ENCODE peak calls at places on chromosome 9, in seven cellular contexts. Y is stimulated activated CD8-positive, alpha-beta memory T cell treated with anti-CD3 and anti-CD28 coated beads, Interleukin-12 subunit alpha, Interleukin-12 subunit beta, amount 100 ng/mL, for 1 hour; A is midbrain; H is M059J; W is T-helper 2 cell; C is CD8-positive, alpha-beta T cell; N is CD8-positive, alpha-beta memory T cell. I is an unnamed sample.

GRCh38 chr9:133536080-133536479 is 1.6 kb downstream of the ADAMTSL2 start:
- DNase-seq in Y (no peak), A (no peak), H (no peak), W (no peak), C (no peak), N (no peak), I (no peak)

GRCh38 chr9:95434116-95435073 is 82.4 kb downstream of the PTCH1 start:
- DNase-seq in Y (no peak), A (no peak), H (no peak), W (no peak), C (no peak), N (no peak), I (peak)

GRCh38 chr9:5630038-5630507 is 1.2 kb downstream of the RIC1 start:
- DNase-seq in Y (no peak), A (no peak), H (peak), W (no peak), C (no peak), N (no peak), I (peak)

GRCh38 chr9:10436771-10437170 is 176.0 kb downstream of the PTPRD start:
- DNase-seq in Y (no peak), A (no peak), H (no peak), W (no peak), C (no peak), N (no peak), I (no peak)

GRCh38 chr9:99357575-99357974 is 135.5 kb downstream of the SEC61B start:
- DNase-seq in Y (no peak), A (no peak), H (peak), W (no peak), C (no peak), N (no peak), I (no peak)

GRCh38 chr9:135255843-135256567 is 168.5 kb downstream of the OLFM1 start:
- DNase-seq in Y (no peak), A (no peak), H (no peak), W (no peak), C (no peak), N (no peak), I (no peak)

GRCh38 chr9:85872444-85872843 is 68.5 kb upstream of the NAA35 start:
- DNase-seq in Y (no peak), A (no peak), H (no peak), W (no peak), C (no peak), N (no peak), I (no peak)

GRCh38 chr9:112520646-112521045 is 34.0 kb downstream of the KIAA1958 start:
- DNase-seq in Y (no peak), A (no peak), H (no peak), W (no peak), C (no peak), N (no peak), I (no peak)

GRCh38 chr9:100111235-100111634 is 12.2 kb downstream of the INVS start:
- DNase-seq in Y (no peak), A (peak), H (peak), W (no peak), C (no peak), N (no peak), I (no peak)

GRCh38 chr9:116653580-116654355 is 33.3 kb upstream of the TRIM32 start:
- DNase-seq in Y (no peak), A (peak), H (peak), W (no peak), C (no peak), N (no peak), I (no peak)

GRCh38 chr9:70006299-70006698 is 37.3 kb upstream of the MAMDC2 start:
- DNase-seq in Y (no peak), A (no peak), H (peak), W (no peak), C (no peak), N (no peak), I (no peak)

GRCh38 chr9:133113163-133113927 is 7.7 kb downstream of the RALGDS start:
- DNase-seq in Y (no peak), A (no peak), H (peak), W (no peak), C (peak), N (no peak), I (no peak)

GRCh38 chr9:126791406-126792230 is 13.2 kb upstream of the ZBTB43 start:
- DNase-seq in Y (no peak), A (no peak), H (peak), W (no peak), C (no peak), N (no peak), I (peak)

GRCh38 chr9:113516840-113517577 is 53.5 kb downstream of the RGS3 start:
- DNase-seq in Y (peak), A (no peak), H (peak), W (peak), C (peak), N (peak), I (no peak)

GRCh38 chr9:31124389-31124788 is 1260.1 kb upstream of the ACO1 start:
- DNase-seq in Y (no peak), A (no peak), H (no peak), W (no peak), C (no peak), N (no peak), I (no peak)

GRCh38 chr9:87656485-87656884 is 69.4 kb upstream of the CTSL start:
- DNase-seq in Y (no peak), A (no peak), H (peak), W (no peak), C (no peak), N (no peak), I (no peak)

GRCh38 chr9:121253821-121254471 is 14.0 kb upstream of the GSN start:
- DNase-seq in Y (no peak), A (no peak), H (no peak), W (no peak), C (no peak), N (no peak), I (peak)

GRCh38 chr9:21616082-21616778 is 134.1 kb upstream of the IFNE start:
- DNase-seq in Y (no peak), A (no peak), H (peak), W (no peak), C (no peak), N (no peak), I (peak)

GRCh38 chr9:111516061-111516465 is 8.9 kb upstream of the ZNF483 start:
- DNase-seq in Y (no peak), A (no peak), H (peak), W (no peak), C (no peak), N (no peak), I (no peak)

GRCh38 chr9:20651926-20652325 is 29.6 kb upstream of the MLLT3 start:
- DNase-seq in Y (no peak), A (no peak), H (no peak), W (no peak), C (no peak), N (no peak), I (no peak)

GRCh38 chr9:33166263-33167083 is 663 bp downstream of the B4GALT1 start:
- DNase-seq in Y (no peak), A (no peak), H (no peak), W (no peak), C (no peak), N (no peak), I (peak)

GRCh38 chr9:134868751-134869553 is 11.7 kb upstream of the FCN2 start:
- DNase-seq in Y (no peak), A (no peak), H (no peak), W (no peak), C (no peak), N (no peak), I (no peak)

GRCh38 chr9:93097496-93098205 is 1.6 kb downstream of the CARD19 start:
- DNase-seq in Y (no peak), A (peak), H (no peak), W (no peak), C (no peak), N (no peak), I (no peak)

GRCh38 chr9:109733690-109734089 is 46.3 kb upstream of the PALM2AKAP2 start:
- DNase-seq in Y (no peak), A (no peak), H (peak), W (no peak), C (no peak), N (no peak), I (no peak)

GRCh38 chr9:33375238-33375840 is 27.0 kb downstream of the AQP7 start:
- DNase-seq in Y (no peak), A (no peak), H (no peak), W (no peak), C (no peak), N (no peak), I (peak)

GRCh38 chr9:120646943-120647342 is 67.0 kb upstream of the CDK5RAP2 start:
- DNase-seq in Y (no peak), A (no peak), H (no peak), W (no peak), C (no peak), N (no peak), I (no peak)

GRCh38 chr9:123150708-123151503 is 117.4 kb downstream of the GPR21 start:
- DNase-seq in Y (no peak), A (no peak), H (peak), W (no peak), C (no peak), N (no peak), I (no peak)

GRCh38 chr9:20658677-20659473 is 25.2 kb upstream of the FOCAD start:
- DNase-seq in Y (no peak), A (no peak), H (peak), W (no peak), C (no peak), N (no peak), I (peak)

GRCh38 chr9:37541465-37541864 is 34.7 kb downstream of the FBXO10 start:
- DNase-seq in Y (no peak), A (no peak), H (no peak), W (no peak), C (no peak), N (no peak), I (no peak)